ENCODE peak calls at places on chromosome 12, in six cellular contexts. V is ascending aorta; D is GM18507; S is activated T-cell treated with anti-CD3 and anti-CD28 coated beads, Interleukin-2, amount 50 U/mL, for 4 hours; O is CD8-positive, alpha-beta T cell; H is glutamatergic neuron. M is an unnamed sample.

GRCh38 chr12:117904051-117904450 is 64.7 kb downstream of the KSR2 start:
- DNase-seq in V (no peak), D (no peak), S (no peak), O (no peak), H (no peak), M (no peak)

GRCh38 chr12:7142057-7142644 is 12.0 kb downstream of the CLSTN3 start:
- DNase-seq in V (no peak), D (no peak), S (peak; percentile 51), O (peak; percentile 36), H (peak; percentile 78), M (no peak)

GRCh38 chr12:94404854-94405253 is 54.8 kb downstream of the CEP83 start:
- DNase-seq in V (no peak), D (no peak), S (no peak), O (no peak), H (no peak), M (no peak)

GRCh38 chr12:46371718-46372130 is 849 bp downstream of the SLC38A2 start:
- DNase-seq in V (peak; percentile 25), D (peak; percentile 32), S (peak; percentile 45), O (peak; percentile 34), H (no peak), M (peak; percentile 5)

GRCh38 chr12:132009336-132009859 is 59.7 kb downstream of the EP400 start:
- DNase-seq in V (no peak), D (no peak), S (no peak), O (no peak), H (no peak), M (no peak)

GRCh38 chr12:123388218-123388947 is 4.5 kb downstream of the KMT5A start:
- DNase-seq in V (peak; percentile 33), D (no peak), S (peak; percentile 66), O (peak; percentile 59), H (peak; percentile 79), M (no peak)

GRCh38 chr12:127628655-127629054 is 638.3 kb upstream of the TMEM132C start:
- DNase-seq in V (no peak), D (no peak), S (no peak), O (no peak), H (no peak), M (no peak)

GRCh38 chr12:104426926-104427546 is 29.7 kb upstream of the CHST11 start:
- DNase-seq in V (no peak), D (no peak), S (no peak), O (no peak), H (no peak), M (no peak)

GRCh38 chr12:49823951-49824350 is 4.3 kb downstream of the NCKAP5L start:
- DNase-seq in V (no peak), D (no peak), S (no peak), O (no peak), H (no peak), M (no peak)

GRCh38 chr12:51898937-51899336 is 8.4 kb upstream of the ACVRL1 start:
- DNase-seq in V (no peak), D (no peak), S (no peak), O (no peak), H (no peak), M (no peak)

GRCh38 chr12:70497508-70497907 is 131.4 kb downstream of the KCNMB4 start:
- DNase-seq in V (no peak), D (no peak), S (no peak), O (no peak), H (no peak), M (no peak)

GRCh38 chr12:16096273-16096849 is 181.1 kb downstream of the SLC15A5 start:
- DNase-seq in V (no peak), D (no peak), S (no peak), O (no peak), H (no peak), M (no peak)

GRCh38 chr12:106138646-106139421 is at the start of gene NUAK1:
- DNase-seq in V (no peak), D (no peak), S (no peak), O (no peak), H (peak; percentile 86), M (no peak)

GRCh38 chr12:95208678-95209077 is 8.6 kb downstream of the FGD6 start:
- DNase-seq in V (no peak), D (no peak), S (no peak), O (no peak), H (no peak), M (no peak)

GRCh38 chr12:10645910-10646309 is 27.9 kb downstream of the STYK1 start:
- DNase-seq in V (no peak), D (no peak), S (no peak), O (no peak), H (no peak), M (no peak)

GRCh38 chr12:132077322-132078100 is 66.6 kb downstream of the DDX51 start:
- DNase-seq in V (no peak), D (no peak), S (no peak), O (no peak), H (no peak), M (no peak)

GRCh38 chr12:56677680-56678079 is 10.4 kb downstream of the PTGES3 start:
- DNase-seq in V (no peak), D (no peak), S (no peak), O (no peak), H (no peak), M (no peak)

GRCh38 chr12:132419612-132420237 is 70.2 kb upstream of the FBRSL1 start:
- DNase-seq in V (no peak), D (no peak), S (no peak), O (no peak), H (no peak), M (no peak)

GRCh38 chr12:105107176-105107496 is 395 bp upstream of the WASHC4 start:
- DNase-seq in V (no peak), D (no peak), S (no peak), O (no peak), H (no peak), M (no peak)

GRCh38 chr12:58916891-58917570 is 3.3 kb downstream of the LRIG3 start:
- DNase-seq in V (no peak), D (no peak), S (no peak), O (no peak), H (no peak), M (no peak)

GRCh38 chr12:90999946-91000345 is 4.8 kb downstream of the EPYC start:
- DNase-seq in V (no peak), D (no peak), S (no peak), O (no peak), H (no peak), M (no peak)

GRCh38 chr12:18782827-18783226 is 44.9 kb downstream of the CAPZA3 start:
- DNase-seq in V (no peak), D (no peak), S (no peak), O (no peak), H (no peak), M (no peak)

GRCh38 chr12:131537267-131537920 is 173.5 kb upstream of the SFSWAP start:
- DNase-seq in V (no peak), D (no peak), S (no peak), O (no peak), H (no peak), M (no peak)

GRCh38 chr12:27142102-27142721 is 59.8 kb upstream of the C12orf71 start:
- DNase-seq in V (no peak), D (no peak), S (peak; percentile 20), O (peak; percentile 11), H (peak; percentile 63), M (no peak)

GRCh38 chr12:43104524-43104923 is 447.5 kb downstream of the ADAMTS20 start:
- DNase-seq in V (no peak), D (no peak), S (no peak), O (no peak), H (no peak), M (no peak)

GRCh38 chr12:93667672-93668071 is 9.5 kb upstream of the CRADD start:
- DNase-seq in V (no peak), D (no peak), S (no peak), O (no peak), H (no peak), M (no peak)

GRCh38 chr12:71476513-71476912 is 36.9 kb downstream of the LGR5 start:
- DNase-seq in V (no peak), D (no peak), S (no peak), O (no peak), H (no peak), M (no peak)

GRCh38 chr12:105524961-105525360 is 194.5 kb downstream of the C12orf75 start:
- DNase-seq in V (no peak), D (no peak), S (no peak), O (no peak), H (no peak), M (no peak)

GRCh38 chr12:100899301-100899700 is 104.7 kb downstream of the ANO4 start:
- DNase-seq in V (no peak), D (no peak), S (no peak), O (no peak), H (no peak), M (no peak)

GRCh38 chr12:47038270-47038748 is 41.1 kb upstream of the PCED1B start:
- DNase-seq in V (no peak), D (no peak), S (no peak), O (no peak), H (no peak), M (no peak)

GRCh38 chr12:110743571-110744093 is 941 bp upstream of the PPP1CC start:
- DNase-seq in V (no peak), D (no peak), S (no peak), O (no peak), H (peak; percentile 18), M (no peak)

GRCh38 chr12:49552014-49552413 is 13.2 kb downstream of the KCNH3 start:
- DNase-seq in V (no peak), D (no peak), S (no peak), O (no peak), H (no peak), M (peak; percentile 16)

GRCh38 chr12:119695034-119695433 is 27.1 kb downstream of the PRKAB1 start:
- DNase-seq in V (no peak), D (no peak), S (no peak), O (no peak), H (no peak), M (no peak)

GRCh38 chr12:5222011-5222461 is 178.4 kb downstream of the KCNA5 start:
- DNase-seq in V (no peak), D (no peak), S (no peak), O (no peak), H (peak; percentile 32), M (no peak)

GRCh38 chr12:132151766-132152410 is 7.6 kb downstream of the NOC4L start:
- DNase-seq in V (no peak), D (no peak), S (no peak), O (no peak), H (peak; percentile 12), M (no peak)

GRCh38 chr12:42442888-42443287 is 116.9 kb downstream of the PPHLN1 start:
- DNase-seq in V (no peak), D (no peak), S (no peak), O (no peak), H (no peak), M (no peak)

GRCh38 chr12:65948320-65949008 is 124.2 kb downstream of the HMGA2 start:
- DNase-seq in V (no peak), D (no peak), S (no peak), O (no peak), H (no peak), M (no peak)

GRCh38 chr12:107431942-107432341 is 253.7 kb upstream of the PWP1 start:
- DNase-seq in V (no peak), D (no peak), S (no peak), O (no peak), H (no peak), M (no peak)

GRCh38 chr12:111443586-111443985 is 37.9 kb downstream of the SH2B3 start:
- DNase-seq in V (no peak), D (no peak), S (no peak), O (no peak), H (no peak), M (no peak)

M was measured in cerebellar nuclear complex.